ENCODE peak calls at places on chromosome 13, in five cellular contexts. One of them, this sample, is unnamed.

GRCh38 chr13:41648314-41648935 is 191.1 kb downstream of the RGCC start:
- DNase-seq in iris pigment epithelial cell: peak
- DNase-seq in dorsolateral prefrontal cortex: no peak
- DNase-seq in NCI-H1417: no peak
- DNase-seq in endothelial cell: no peak
- DNase-seq in this sample: no peak

GRCh38 chr13:111482126-111482525 is 161.7 kb downstream of the TEX29 start:
- DNase-seq in NCI-H1417: no peak
- DNase-seq in dorsolateral prefrontal cortex: no peak
- DNase-seq in iris pigment epithelial cell: no peak
- DNase-seq in endothelial cell: no peak
- DNase-seq in this sample: no peak

GRCh38 chr13:73061478-73062275 is 2.9 kb downstream of the KLF5 start:
- DNase-seq in endothelial cell: no peak
- DNase-seq in NCI-H1417: no peak
- DNase-seq in iris pigment epithelial cell: peak
- DNase-seq in dorsolateral prefrontal cortex: no peak
- DNase-seq in this sample: peak

GRCh38 chr13:45333973-45334922 is 6.7 kb downstream of the TPT1 start:
- DNase-seq in NCI-H1417: no peak
- DNase-seq in endothelial cell: no peak
- DNase-seq in iris pigment epithelial cell: peak
- DNase-seq in dorsolateral prefrontal cortex: no peak
- DNase-seq in this sample: no peak

GRCh38 chr13:52849727-52850395 is 1.4 kb upstream of the PCDH8 start:
- DNase-seq in dorsolateral prefrontal cortex: peak
- DNase-seq in endothelial cell: no peak
- DNase-seq in NCI-H1417: peak
- DNase-seq in iris pigment epithelial cell: no peak
- DNase-seq in this sample: no peak

GRCh38 chr13:46951516-46951915 is 54.7 kb upstream of the HTR2A start:
- DNase-seq in dorsolateral prefrontal cortex: no peak
- DNase-seq in endothelial cell: no peak
- DNase-seq in iris pigment epithelial cell: no peak
- DNase-seq in NCI-H1417: no peak
- DNase-seq in this sample: no peak

GRCh38 chr13:51538626-51539179 is 45.6 kb upstream of the WDFY2 start:
- DNase-seq in iris pigment epithelial cell: no peak
- DNase-seq in NCI-H1417: no peak
- DNase-seq in dorsolateral prefrontal cortex: no peak
- DNase-seq in endothelial cell: no peak
- DNase-seq in this sample: no peak

GRCh38 chr13:44238011-44238421 is 135.6 kb upstream of the SERP2 start:
- DNase-seq in endothelial cell: no peak
- DNase-seq in iris pigment epithelial cell: no peak
- DNase-seq in NCI-H1417: peak
- DNase-seq in dorsolateral prefrontal cortex: no peak
- DNase-seq in this sample: no peak

GRCh38 chr13:66657165-66657895 is 572.8 kb downstream of the PCDH9 start:
- DNase-seq in iris pigment epithelial cell: peak
- DNase-seq in dorsolateral prefrontal cortex: peak
- DNase-seq in NCI-H1417: peak
- DNase-seq in endothelial cell: no peak
- DNase-seq in this sample: peak

GRCh38 chr13:113735194-113735593 is 23.8 kb upstream of the TMEM255B start:
- DNase-seq in dorsolateral prefrontal cortex: no peak
- DNase-seq in NCI-H1417: no peak
- DNase-seq in iris pigment epithelial cell: no peak
- DNase-seq in endothelial cell: no peak
- DNase-seq in this sample: no peak

GRCh38 chr13:44063881-44064280 is 184.2 kb downstream of the LACC1 start:
- DNase-seq in dorsolateral prefrontal cortex: no peak
- DNase-seq in iris pigment epithelial cell: peak
- DNase-seq in endothelial cell: no peak
- DNase-seq in NCI-H1417: no peak
- DNase-seq in this sample: no peak

GRCh38 chr13:51682691-51683090 is 98.4 kb downstream of the WDFY2 start:
- DNase-seq in NCI-H1417: no peak
- DNase-seq in iris pigment epithelial cell: peak
- DNase-seq in endothelial cell: no peak
- DNase-seq in dorsolateral prefrontal cortex: no peak
- DNase-seq in this sample: no peak

This sample was measured in NCI-H345.